ENCODE peak calls at places on chromosomes 11 and 22, in eight cellular contexts. D is AG10803, Z is lower lobe of right lung, S is foreskin fibroblast, C is esophagus squamous epithelium, I is K562, X is fibroblast of lung, E is heart right ventricle. P is an unnamed sample.

GRCh38 chr22:36198936-36199616 is 2.5 kb downstream of the APOL4 start:
- DNase-seq in D (no peak), Z (no peak), S (no peak), C (no peak), I (no peak), X (no peak), E (no peak), P (no peak)

GRCh38 chr11:96215826-96216225 is 127.2 kb downstream of the MAML2 start:
- DNase-seq in D (no peak), Z (no peak), S (peak), C (no peak), I (no peak), X (no peak), E (no peak), P (no peak)

GRCh38 chr11:123239371-123240150 is 44.5 kb upstream of the CLMP start:
- DNase-seq in D (peak), Z (no peak), S (peak), C (no peak), I (no peak), X (no peak), E (no peak), P (no peak)

GRCh38 chr11:130909650-130910049 is 6.6 kb downstream of the SNX19 start:
- DNase-seq in D (peak), Z (no peak), S (peak), C (no peak), I (no peak), X (peak), E (no peak), P (no peak)

GRCh38 chr22:36913431-36914382 is at the start of gene CSF2RB:
- DNase-seq in D (no peak), Z (peak), S (no peak), C (no peak), I (no peak), X (no peak), E (peak), P (no peak)

GRCh38 chr11:110538154-110538553 is 108.4 kb downstream of the FDX1 start:
- DNase-seq in D (no peak), Z (no peak), S (no peak), C (no peak), I (no peak), X (no peak), E (no peak), P (no peak)

GRCh38 chr22:36148411-36148810 is 12.1 kb downstream of the APOL3 start:
- DNase-seq in D (no peak), Z (no peak), S (no peak), C (no peak), I (no peak), X (no peak), E (no peak), P (no peak)

GRCh38 chr11:106152013-106152412 is 74.6 kb downstream of the AASDHPPT start:
- DNase-seq in D (peak), Z (no peak), S (peak), C (no peak), I (no peak), X (peak), E (no peak), P (no peak)

GRCh38 chr11:65440831-65441499 is 18.4 kb downstream of the NEAT1 start:
- DNase-seq in D (peak), Z (no peak), S (peak), C (no peak), I (no peak), X (peak), E (no peak), P (no peak)

GRCh38 chr11:26993965-26994446 is at the start of gene FIBIN:
- DNase-seq in D (peak), Z (peak), S (peak), C (no peak), I (no peak), X (peak), E (peak), P (no peak)

GRCh38 chr11:27406498-27407354 is 43.7 kb upstream of the CCDC34 start:
- DNase-seq in D (no peak), Z (no peak), S (no peak), C (no peak), I (no peak), X (no peak), E (no peak), P (no peak)

GRCh38 chr11:123719452-123719851 is 22.0 kb downstream of the ZNF202 start:
- DNase-seq in D (peak), Z (no peak), S (peak), C (no peak), I (no peak), X (no peak), E (no peak), P (no peak)

GRCh38 chr11:57072640-57073039 is 83.9 kb downstream of the OR5AK2 start:
- DNase-seq in D (peak), Z (no peak), S (peak), C (no peak), I (no peak), X (peak), E (no peak), P (peak)

GRCh38 chr22:23498811-23499798 is 81.0 kb downstream of the IGLL1 start:
- DNase-seq in D (no peak), Z (peak), S (no peak), C (no peak), I (no peak), X (no peak), E (no peak), P (no peak)

GRCh38 chr11:33452806-33453205 is 195.6 kb downstream of the HIPK3 start:
- DNase-seq in D (peak), Z (no peak), S (peak), C (no peak), I (no peak), X (peak), E (no peak), P (no peak)

GRCh38 chr11:78420796-78421209 is 3.2 kb upstream of the GAB2 start:
- DNase-seq in D (peak), Z (peak), S (peak), C (no peak), I (no peak), X (peak), E (peak), P (no peak)

GRCh38 chr11:16299884-16300778 is 56.2 kb downstream of the SOX6 start:
- DNase-seq in D (no peak), Z (no peak), S (no peak), C (no peak), I (no peak), X (no peak), E (no peak), P (no peak)

GRCh38 chr11:17012712-17013547 is 1.3 kb downstream of the PLEKHA7 start:
- DNase-seq in D (no peak), Z (peak), S (peak), C (no peak), I (no peak), X (peak), E (peak), P (peak)

GRCh38 chr11:86931965-86932332 is 23.2 kb downstream of the FZD4 start:
- DNase-seq in D (no peak), Z (no peak), S (peak), C (no peak), I (peak), X (peak), E (peak), P (no peak)

GRCh38 chr11:96341237-96342130 is 1.5 kb downstream of the MAML2 start:
- DNase-seq in D (peak), Z (peak), S (peak), C (no peak), I (peak), X (peak), E (peak), P (no peak)

GRCh38 chr11:72969894-72970335 is 155.7 kb downstream of the ATG16L2 start:
- DNase-seq in D (peak), Z (no peak), S (peak), C (no peak), I (no peak), X (peak), E (no peak), P (no peak)

GRCh38 chr11:111531687-111532364 is 8.7 kb upstream of the LAYN start:
- DNase-seq in D (peak), Z (no peak), S (peak), C (no peak), I (no peak), X (peak), E (no peak), P (peak)

GRCh38 chr11:13338437-13339069 is 61.0 kb downstream of the BMAL1 start:
- DNase-seq in D (peak), Z (no peak), S (peak), C (no peak), I (peak), X (peak), E (no peak), P (no peak)

GRCh38 chr11:19499999-19500398 is 212.6 kb upstream of the NAV2 start:
- DNase-seq in D (peak), Z (no peak), S (peak), C (no peak), I (no peak), X (peak), E (no peak), P (no peak)

GRCh38 chr22:36816635-36817428 is at the start of gene PVALB:
- DNase-seq in D (no peak), Z (peak), S (peak), C (no peak), I (peak), X (peak), E (no peak), P (no peak)

GRCh38 chr11:27571151-27571840 is 64.7 kb upstream of the LIN7C start:
- DNase-seq in D (peak), Z (no peak), S (peak), C (no peak), I (no peak), X (peak), E (no peak), P (no peak)

GRCh38 chr11:65580031-65580692 is 4.3 kb downstream of the EHBP1L1 start:
- DNase-seq in D (no peak), Z (no peak), S (no peak), C (no peak), I (no peak), X (no peak), E (no peak), P (no peak)

GRCh38 chr11:128905345-128906184 is 14.4 kb downstream of the KCNJ5 start:
- DNase-seq in D (no peak), Z (peak), S (peak), C (no peak), I (peak), X (peak), E (no peak), P (no peak)

GRCh38 chr22:41908409-41909289 is 6.2 kb downstream of the SHISA8 start:
- DNase-seq in D (no peak), Z (no peak), S (no peak), C (no peak), I (no peak), X (no peak), E (no peak), P (no peak)

GRCh38 chr11:2980168-2980840 is 11.8 kb downstream of the NAP1L4 start:
- DNase-seq in D (no peak), Z (no peak), S (no peak), C (no peak), I (no peak), X (no peak), E (no peak), P (no peak)

GRCh38 chr11:115194798-115195101 is 309.5 kb downstream of the CADM1 start:
- DNase-seq in D (peak), Z (no peak), S (peak), C (no peak), I (no peak), X (peak), E (no peak), P (no peak)

GRCh38 chr11:1017269-1018005 is 19.1 kb downstream of the MUC6 start:
- DNase-seq in D (no peak), Z (no peak), S (no peak), C (no peak), I (no peak), X (no peak), E (no peak), P (no peak)

GRCh38 chr11:68950268-68950667 is 30.5 kb downstream of the MRGPRD start:
- DNase-seq in D (no peak), Z (no peak), S (peak), C (no peak), I (peak), X (peak), E (no peak), P (no peak)

GRCh38 chr11:69638941-69639681 is 1.8 kb upstream of the CCND1 start:
- DNase-seq in D (peak), Z (peak), S (peak), C (no peak), I (peak), X (peak), E (peak), P (peak)

GRCh38 chr11:59206635-59207034 is 6.1 kb downstream of the MPEG1 start:
- DNase-seq in D (peak), Z (no peak), S (peak), C (no peak), I (peak), X (peak), E (peak), P (no peak)

GRCh38 chr11:15101072-15101701 is 13.5 kb upstream of the INSC start:
- DNase-seq in D (peak), Z (peak), S (peak), C (no peak), I (peak), X (peak), E (peak), P (no peak)

GRCh38 chr11:17333799-17334586 is 17.6 kb upstream of the NCR3LG1 start:
- DNase-seq in D (no peak), Z (no peak), S (no peak), C (no peak), I (no peak), X (no peak), E (peak), P (no peak)

GRCh38 chr11:8080674-8081590 is at the start of gene TUB:
- DNase-seq in D (peak), Z (no peak), S (peak), C (no peak), I (no peak), X (no peak), E (no peak), P (no peak)
- H3K4me3 ChIP-seq in D (peak), Z (peak), S (peak), C (peak), I (no peak), X (peak), E (peak), P (peak)

DNA sequence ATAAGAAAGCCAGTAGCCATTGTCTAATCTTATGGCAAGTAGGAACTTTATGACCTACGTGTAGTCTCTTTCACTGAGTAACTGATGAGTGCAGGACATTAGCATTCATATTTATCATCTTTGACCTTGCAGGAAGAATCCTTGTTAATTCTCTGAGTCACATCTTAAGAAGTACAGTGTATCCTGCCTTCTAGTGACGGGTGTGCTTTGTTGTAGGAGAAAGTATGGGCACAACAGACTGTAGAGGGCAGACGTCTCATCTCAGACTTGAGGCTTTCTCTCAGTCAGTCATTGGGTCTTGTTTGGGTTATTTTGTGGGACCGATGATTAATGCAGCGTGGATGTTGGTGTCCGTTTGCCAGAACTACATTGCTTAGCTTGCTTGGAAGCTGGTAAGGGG is 6.8 kb downstream of the RNF214 start:
- DNase-seq in D (peak), Z (no peak), S (peak), C (no peak), I (no peak), X (peak), E (no peak), P (no peak)
- TF ChIP-seq CTCF in D (peak), Z (no peak), S (peak), C (no peak), I (no peak), X (peak), E (no peak), P (no peak)

GRCh38 chr22:17920145-17920605 is 104.2 kb downstream of the MICAL3 start:
- DNase-seq in D (no peak), Z (no peak), S (peak), C (no peak), I (peak), X (peak), E (peak), P (no peak)
- H3K4me3 ChIP-seq in D (no peak), Z (peak), S (no peak), C (peak), I (peak), X (no peak), E (no peak), P (no peak)

GRCh38 chr22:31243339-31244043 is 31.4 kb downstream of the LIMK2 start:
- DNase-seq in D (peak), Z (no peak), S (no peak), C (no peak), I (no peak), X (no peak), E (no peak), P (no peak)

GRCh38 chr22:31240011-31240410 is 27.9 kb downstream of the LIMK2 start:
- DNase-seq in D (no peak), Z (no peak), S (peak), C (no peak), I (no peak), X (peak), E (no peak), P (no peak)

GRCh38 chr22:31241200-31241599 is 29.1 kb downstream of the LIMK2 start:
- DNase-seq in D (no peak), Z (no peak), S (peak), C (no peak), I (peak), X (no peak), E (no peak), P (no peak)

GRCh38 chr22:31244044-31244942 is 32.2 kb downstream of the LIMK2 start:
- DNase-seq in D (peak), Z (no peak), S (peak), C (no peak), I (no peak), X (peak), E (no peak), P (no peak)

GRCh38 chr22:31241936-31242335 is 29.8 kb downstream of the LIMK2 start:
- DNase-seq in D (peak), Z (no peak), S (peak), C (no peak), I (no peak), X (no peak), E (no peak), P (no peak)
- TF ChIP-seq CTCF in D (peak), Z (no peak), S (peak), C (no peak), I (no peak), X (no peak), E (no peak), P (peak)

GRCh38 chr22:49847751-49848689 is 5.6 kb upstream of the ZBED4 start:
- DNase-seq in D (no peak), Z (peak), S (peak), C (no peak), I (no peak), X (no peak), E (no peak), P (no peak)
- H3K4me3 ChIP-seq in D (no peak), Z (peak), S (peak), C (peak), I (no peak), X (no peak), E (peak), P (peak)

GRCh38 chr22:29481265-29482000 is 1.4 kb downstream of the NEFH start:
- DNase-seq in D (peak), Z (no peak), S (peak), C (no peak), I (peak), X (peak), E (no peak), P (no peak)
- TF ChIP-seq CTCF in D (no peak), Z (no peak), S (no peak), C (no peak), I (no peak), X (no peak), E (no peak), P (no peak)

GRCh38 chr11:70914496-70914895 is 337.9 kb downstream of the SHANK2 start:
- DNase-seq in D (no peak), Z (no peak), S (no peak), C (no peak), I (no peak), X (no peak), E (no peak), P (no peak)

GRCh38 chr11:70913715-70914231 is 338.6 kb downstream of the SHANK2 start:
- DNase-seq in D (no peak), Z (peak), S (no peak), C (no peak), I (no peak), X (no peak), E (no peak), P (no peak)

GRCh38 chr11:70915158-70915795 is 337.1 kb downstream of the SHANK2 start:
- DNase-seq in D (no peak), Z (no peak), S (peak), C (no peak), I (no peak), X (no peak), E (no peak), P (no peak)

GRCh38 chr11:70918242-70918641 is 334.1 kb downstream of the SHANK2 start:
- DNase-seq in D (no peak), Z (no peak), S (no peak), C (no peak), I (no peak), X (no peak), E (no peak), P (no peak)

DNA sequence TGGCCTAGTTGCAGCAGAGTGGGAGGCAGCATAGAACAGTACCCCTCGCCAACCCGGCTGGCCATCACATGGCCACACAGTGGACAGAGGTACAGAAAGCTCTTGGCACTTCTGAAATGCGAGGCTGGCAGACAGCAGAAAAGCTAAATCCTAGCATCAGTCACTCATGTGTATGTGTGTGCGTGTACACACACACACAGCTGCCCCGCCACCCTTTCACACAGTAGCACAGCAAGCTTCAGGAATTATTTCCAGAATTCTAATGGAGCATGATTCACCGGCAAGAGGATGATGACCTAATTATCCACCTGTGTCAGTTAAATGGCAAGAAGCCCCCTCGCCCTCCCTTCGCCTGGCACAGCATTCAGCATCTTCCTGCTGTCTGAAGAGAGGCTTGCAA is 336.1 kb downstream of the SHANK2 start:
- DNase-seq in D (no peak), Z (no peak), S (no peak), C (no peak), I (no peak), X (no peak), E (no peak), P (no peak)
- H3K4me3 ChIP-seq in D (no peak), Z (no peak), S (no peak), C (no peak), I (no peak), X (no peak), E (no peak), P (no peak)

GRCh38 chr11:93169950-93170561 is 27.7 kb downstream of the SLC36A4 start:
- DNase-seq in D (peak), Z (no peak), S (peak), C (no peak), I (no peak), X (peak), E (no peak), P (no peak)
- TF ChIP-seq CTCF in D (peak), Z (no peak), S (peak), C (peak), I (peak), X (peak), E (peak), P (peak)